ENCODE peak calls at places on chromosomes 2 and 18, in six cellular contexts. N is tibial nerve, D is right atrium auricular region, G is brain microvascular endothelial cell, E is left ventricle myocardium inferior, Z is GM23338. Y is an unnamed sample.

GRCh38 chr18:45926691-45927090 is 40.4 kb downstream of the EPG5 start:
- DNase-seq in E (no peak), N (no peak), G (no peak), Z (no peak), D (no peak), Y (no peak)

GRCh38 chr2:226873051-226873620 is 37.3 kb downstream of the RHBDD1 start:
- DNase-seq in E (no peak), D (no peak), Z (no peak), N (no peak), G (peak), Y (peak)

GRCh38 chr2:241852981-241853631 is 5.6 kb downstream of the PDCD1 start:
- DNase-seq in G (no peak), N (peak), Z (no peak), E (no peak), D (no peak), Y (no peak)

GRCh38 chr2:98805412-98806265 is 74.7 kb upstream of the MGAT4A start:
- DNase-seq in N (no peak), Z (no peak), G (peak), D (no peak), E (no peak), Y (no peak)

GRCh38 chr2:20040489-20041172 is 10.8 kb downstream of the LAPTM4A start:
- DNase-seq in E (no peak), D (no peak), G (no peak), N (no peak), Z (no peak), Y (no peak)

GRCh38 chr18:21100141-21100540 is 11.5 kb downstream of the ROCK1 start:
- DNase-seq in Z (no peak), G (no peak), N (no peak), E (no peak), D (no peak), Y (no peak)

GRCh38 chr2:17363846-17364245 is 154.4 kb downstream of the RAD51AP2 start:
- DNase-seq in G (no peak), E (no peak), N (no peak), D (no peak), Z (no peak), Y (no peak)

GRCh38 chr2:152650768-152651371 is 66.4 kb downstream of the PRPF40A start:
- DNase-seq in E (no peak), Z (no peak), N (no peak), D (no peak), G (no peak), Y (no peak)

GRCh38 chr2:170972508-170973224 is 43.6 kb downstream of the GORASP2 start:
- DNase-seq in D (no peak), N (no peak), E (no peak), G (no peak), Z (no peak), Y (no peak)

GRCh38 chr2:58992062-58992736 is 751.1 kb upstream of the FANCL start:
- DNase-seq in E (no peak), Z (no peak), G (peak), D (no peak), N (no peak), Y (no peak)
- H3K27ac ChIP-seq in E (no peak), Z (no peak), G (no peak), D (no peak), N (no peak), Y (no peak)

GRCh38 chr2:62291517-62292137 is 95.7 kb downstream of the B3GNT2 start:
- DNase-seq in D (no peak), Z (no peak), G (no peak), E (no peak), N (no peak), Y (no peak)

GRCh38 chr2:62293151-62293489 is 97.2 kb downstream of the B3GNT2 start:
- DNase-seq in G (no peak), E (no peak), D (no peak), N (no peak), Z (no peak), Y (no peak)

GRCh38 chr2:62296034-62296832 is 100.3 kb downstream of the B3GNT2 start:
- DNase-seq in E (no peak), D (no peak), G (no peak), Z (no peak), N (no peak), Y (no peak)

GRCh38 chr2:62292190-62292589 is 96.3 kb downstream of the B3GNT2 start:
- DNase-seq in E (no peak), D (no peak), Z (no peak), G (no peak), N (no peak), Y (no peak)

DNA sequence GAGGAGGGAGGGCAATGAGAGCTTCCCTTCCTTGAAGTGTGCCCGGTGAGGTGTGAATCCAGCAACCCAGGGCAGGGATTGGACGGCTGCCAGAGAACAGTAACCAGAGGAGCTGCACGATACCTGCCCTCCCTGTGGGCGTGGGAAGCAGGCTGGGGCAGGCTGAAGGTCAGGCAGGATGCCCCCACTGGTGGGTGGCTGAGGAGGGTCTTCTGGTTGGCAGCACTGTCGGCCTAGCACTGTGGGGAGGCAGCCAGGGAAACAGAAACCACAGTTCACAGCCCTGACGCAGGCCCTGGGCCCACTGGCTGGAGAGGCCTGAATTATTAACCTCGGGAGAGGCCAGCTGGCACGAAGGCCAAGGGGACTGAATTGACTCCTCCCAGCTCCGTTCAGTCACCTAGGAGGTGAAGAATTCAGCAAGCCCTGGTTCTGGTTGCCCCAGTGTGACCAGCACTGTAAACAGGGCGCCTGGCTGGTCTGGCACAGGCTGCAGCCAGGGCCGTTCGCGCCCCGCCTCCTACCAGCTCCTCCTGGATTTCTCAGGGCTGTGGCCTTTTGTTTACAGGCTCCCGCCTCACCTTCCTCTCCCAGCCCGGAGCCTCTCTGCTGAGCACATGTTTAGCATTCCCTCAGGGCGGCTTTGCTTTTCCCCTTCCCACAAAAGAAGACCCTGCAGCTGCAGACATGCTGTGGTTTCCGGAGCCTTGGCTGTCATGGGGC is 97.7 kb downstream of the B3GNT2 start:
- DNase-seq in E (peak), G (no peak), Z (peak), D (peak), N (peak), Y (peak)
- H3K27ac ChIP-seq in E (peak), G (no peak), Z (no peak), D (peak), N (peak), Y (no peak)

GRCh38 chr18:8800876-8801262 is 95.5 kb downstream of the MTCL1 start:
- DNase-seq in D (no peak), N (no peak), G (no peak), Z (no peak), E (no peak), Y (peak)
- H3K27ac ChIP-seq in D (no peak), N (no peak), G (peak), Z (peak), E (no peak), Y (peak)

DNA sequence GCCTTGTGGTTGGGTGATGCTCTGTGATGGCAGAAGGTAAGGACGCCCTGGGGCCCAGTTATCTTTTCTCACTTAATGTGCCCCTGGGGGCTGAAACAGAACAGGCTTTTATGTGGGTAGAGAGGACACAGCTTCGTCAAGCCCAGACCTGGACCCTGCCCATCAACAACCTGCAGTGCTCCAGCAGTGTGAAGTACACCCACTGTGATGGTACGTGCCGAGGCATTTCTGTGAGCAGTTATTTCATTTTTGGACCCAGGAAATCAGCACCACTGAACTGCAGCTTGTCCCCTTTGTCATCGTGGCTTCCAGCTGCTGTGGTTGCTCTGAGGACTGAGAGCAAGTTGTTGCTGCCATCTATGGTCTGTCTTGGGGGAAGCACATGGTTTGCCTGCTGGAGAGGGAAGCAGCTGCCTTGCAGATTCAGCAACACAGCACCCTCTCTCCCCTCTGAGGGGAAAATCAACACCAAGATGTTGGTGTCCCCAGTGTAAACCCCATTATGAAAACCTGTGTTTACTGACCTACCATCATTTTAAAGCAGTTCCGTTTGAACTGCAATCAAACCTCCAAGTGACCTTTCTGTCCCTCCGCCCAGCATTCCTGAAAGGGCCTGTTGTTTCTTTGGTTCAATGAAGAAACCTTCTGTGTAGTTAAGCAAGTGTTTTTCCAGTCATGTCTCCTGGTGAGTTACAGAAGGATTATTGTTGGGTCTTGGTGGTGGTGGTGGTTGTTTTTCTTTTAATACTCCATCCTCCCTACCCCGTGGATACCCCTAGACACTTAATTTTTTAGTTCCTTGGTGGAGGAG is 158.2 kb downstream of the MGAT5 start:
- DNase-seq in E (peak), N (peak), G (peak), D (peak), Z (peak), Y (peak)
- H3K27ac ChIP-seq in E (peak), N (peak), G (no peak), D (peak), Z (peak), Y (peak)

GRCh38 chr2:190336420-190336819 is 7.0 kb upstream of the INPP1 start:
- DNase-seq in E (no peak), Z (no peak), D (no peak), N (no peak), G (no peak), Y (no peak)

GRCh38 chr2:190335225-190335559 is 8.2 kb upstream of the INPP1 start:
- DNase-seq in D (no peak), E (no peak), N (no peak), G (no peak), Z (no peak), Y (no peak)

GRCh38 chr2:190333928-190334327 is 9.5 kb upstream of the INPP1 start:
- DNase-seq in N (no peak), Z (no peak), G (no peak), E (no peak), D (no peak), Y (no peak)

GRCh38 chr2:190334479-190335224 is 8.7 kb upstream of the INPP1 start:
- DNase-seq in D (no peak), Z (no peak), N (no peak), G (no peak), E (no peak), Y (no peak)

GRCh38 chr2:190333395-190333794 is 10.0 kb upstream of the INPP1 start:
- DNase-seq in N (no peak), E (no peak), D (no peak), G (no peak), Z (no peak), Y (no peak)
- H3K27ac ChIP-seq in N (no peak), E (no peak), D (no peak), G (no peak), Z (no peak), Y (no peak)

Y was measured in SJCRH30.